ENCODE peak calls at places on chromosomes 2 and 18, in five cellular contexts. L is OCI-LY7, A is Panc1, G is thyroid gland, W is suprapubic skin. F is an unnamed sample.

GRCh38 chr2:89844221-89844943 is 1152.9 kb downstream of the RPIA start:
- DNase-seq in L (no peak), A (no peak), G (no peak), W (peak), F (no peak)

GRCh38 chr18:38940863-38941531 is 1375.4 kb upstream of the CELF4 start:
- DNase-seq in L (peak), A (peak), G (no peak), W (no peak), F (no peak)

GRCh38 chr2:144890828-144891227 is 370.9 kb upstream of the ZEB2 start:
- DNase-seq in L (peak), A (no peak), G (no peak), W (no peak), F (no peak)

GRCh38 chr2:73028841-73029240 is 42.7 kb downstream of the SFXN5 start:
- DNase-seq in L (no peak), A (no peak), G (no peak), W (no peak), F (no peak)

GRCh38 chr2:25851740-25852503 is 26.4 kb downstream of the ASXL2 start:
- DNase-seq in L (peak), A (peak), G (no peak), W (no peak), F (peak)

GRCh38 chr2:171688129-171688465 is 828 bp downstream of the DYNC1I2 start:
- DNase-seq in L (no peak), A (no peak), G (no peak), W (no peak), F (no peak)

GRCh38 chr18:36899289-36899688 is 70.4 kb downstream of the KIAA1328 start:
- DNase-seq in L (peak), A (no peak), G (no peak), W (no peak), F (peak)

GRCh38 chr2:48902521-48902920 is 147.0 kb upstream of the LHCGR start:
- DNase-seq in L (no peak), A (no peak), G (no peak), W (no peak), F (no peak)

GRCh38 chr18:7896164-7896563 is 329.0 kb downstream of the PTPRM start:
- DNase-seq in L (no peak), A (no peak), G (no peak), W (no peak), F (no peak)

GRCh38 chr2:189008555-189009312 is 34.6 kb downstream of the COL3A1 start:
- DNase-seq in L (no peak), A (no peak), G (no peak), W (no peak), F (no peak)

GRCh38 chr2:216031960-216032689 is 18.8 kb upstream of the MREG start:
- DNase-seq in L (no peak), A (no peak), G (no peak), W (no peak), F (no peak)

GRCh38 chr2:98148968-98149697 is 62.2 kb downstream of the VWA3B start:
- DNase-seq in L (peak), A (no peak), G (no peak), W (no peak), F (peak)

GRCh38 chr2:152298754-152299153 is 36.2 kb upstream of the FMNL2 start:
- DNase-seq in L (no peak), A (no peak), G (no peak), W (no peak), F (no peak)

GRCh38 chr18:22088976-22089375 is 80.4 kb upstream of the GATA6 start:
- DNase-seq in L (no peak), A (no peak), G (no peak), W (no peak), F (no peak)

GRCh38 chr2:57296795-57297517 is 749.6 kb upstream of the VRK2 start:
- DNase-seq in L (no peak), A (no peak), G (no peak), W (no peak), F (no peak)

GRCh38 chr2:147548453-147548852 is 296.4 kb upstream of the ACVR2A start:
- DNase-seq in L (no peak), A (no peak), G (no peak), W (no peak), F (no peak)

GRCh38 chr2:118667366-118667765 is 180.1 kb downstream of the EN1 start:
- DNase-seq in L (no peak), A (no peak), G (no peak), W (no peak), F (no peak)

GRCh38 chr18:60978338-60978737 is 354.9 kb upstream of the CDH20 start:
- DNase-seq in L (no peak), A (no peak), G (no peak), W (no peak), F (no peak)

GRCh38 chr2:66962625-66963207 is 434.4 kb upstream of the ETAA1 start:
- DNase-seq in L (no peak), A (no peak), G (no peak), W (no peak), F (no peak)

GRCh38 chr2:69762513-69763494 is 20.9 kb downstream of the ANXA4 start:
- DNase-seq in L (no peak), A (no peak), G (peak), W (no peak), F (no peak)

GRCh38 chr2:37985333-37985732 is 60.2 kb downstream of the RMDN2 start:
- DNase-seq in L (no peak), A (no peak), G (no peak), W (no peak), F (no peak)

GRCh38 chr18:56702946-56703345 is 51.8 kb downstream of the WDR7 start:
- DNase-seq in L (peak), A (peak), G (no peak), W (no peak), F (peak)

GRCh38 chr2:42048318-42049251 is 764 bp downstream of the PKDCC start:
- DNase-seq in L (no peak), A (no peak), G (peak), W (no peak), F (no peak)

GRCh38 chr2:217215877-217216276 is 356.0 kb upstream of the TNP1 start:
- DNase-seq in L (no peak), A (no peak), G (no peak), W (no peak), F (no peak)

GRCh38 chr2:96287273-96287856 is 18.0 kb downstream of the SNRNP200 start:
- DNase-seq in L (no peak), A (no peak), G (no peak), W (no peak), F (no peak)

GRCh38 chr2:144645055-144645778 is 125.3 kb upstream of the ZEB2 start:
- DNase-seq in L (no peak), A (no peak), G (no peak), W (no peak), F (no peak)

GRCh38 chr2:73374243-73374642 is 11.4 kb upstream of the ALMS1 start:
- DNase-seq in L (no peak), A (no peak), G (no peak), W (no peak), F (no peak)

GRCh38 chr18:2981212-2981728 is 31.7 kb downstream of the LPIN2 start:
- DNase-seq in L (peak), A (peak), G (no peak), W (no peak), F (no peak)

GRCh38 chr2:39593439-39594393 is 72.0 kb upstream of the TMEM178A start:
- DNase-seq in L (peak), A (peak), G (peak), W (no peak), F (no peak)

GRCh38 chr18:73684651-73685050 is 463.0 kb downstream of the FBXO15 start:
- DNase-seq in L (no peak), A (no peak), G (no peak), W (no peak), F (no peak)

GRCh38 chr2:223598994-223599645 is 3.0 kb downstream of the SCG2 start:
- DNase-seq in L (no peak), A (no peak), G (no peak), W (no peak), F (no peak)

GRCh38 chr2:19847486-19847885 is 54.3 kb downstream of the TTC32 start:
- DNase-seq in L (no peak), A (no peak), G (no peak), W (no peak), F (no peak)

GRCh38 chr2:166106431-166107015 is 21.3 kb downstream of the SCN1A start:
- DNase-seq in L (peak), A (no peak), G (no peak), W (no peak), F (no peak)

GRCh38 chr2:86186431-86186830 is 8.8 kb downstream of the IMMT start:
- DNase-seq in L (peak), A (no peak), G (no peak), W (no peak), F (no peak)
- H3K4me3 ChIP-seq in L (peak), A (no peak), G (no peak), W (no peak), F (no peak)

GRCh38 chr18:50192903-50193795 is 1.8 kb downstream of the MYO5B start:
- DNase-seq in L (no peak), A (no peak), G (peak), W (no peak), F (no peak)
- H3K4me3 ChIP-seq in L (no peak), A (no peak), G (no peak), W (peak), F (no peak)

GRCh38 chr18:62718268-62718800 is 3.0 kb downstream of the PHLPP1 start:
- DNase-seq in L (no peak), A (no peak), G (no peak), W (no peak), F (no peak)

GRCh38 chr18:62721837-62722795 is 6.8 kb downstream of the PHLPP1 start:
- DNase-seq in L (no peak), A (no peak), G (no peak), W (no peak), F (no peak)

GRCh38 chr18:62720766-62721613 is 5.6 kb downstream of the PHLPP1 start:
- DNase-seq in L (no peak), A (no peak), G (no peak), W (no peak), F (no peak)

GRCh38 chr18:62717850-62718229 is 2.5 kb downstream of the PHLPP1 start:
- DNase-seq in L (no peak), A (no peak), G (no peak), W (no peak), F (no peak)

GRCh38 chr18:62720048-62720447 is 4.7 kb downstream of the PHLPP1 start:
- DNase-seq in L (no peak), A (no peak), G (no peak), W (no peak), F (no peak)
- H3K4me3 ChIP-seq in L (peak), A (no peak), G (no peak), W (peak), F (no peak)

DNA sequence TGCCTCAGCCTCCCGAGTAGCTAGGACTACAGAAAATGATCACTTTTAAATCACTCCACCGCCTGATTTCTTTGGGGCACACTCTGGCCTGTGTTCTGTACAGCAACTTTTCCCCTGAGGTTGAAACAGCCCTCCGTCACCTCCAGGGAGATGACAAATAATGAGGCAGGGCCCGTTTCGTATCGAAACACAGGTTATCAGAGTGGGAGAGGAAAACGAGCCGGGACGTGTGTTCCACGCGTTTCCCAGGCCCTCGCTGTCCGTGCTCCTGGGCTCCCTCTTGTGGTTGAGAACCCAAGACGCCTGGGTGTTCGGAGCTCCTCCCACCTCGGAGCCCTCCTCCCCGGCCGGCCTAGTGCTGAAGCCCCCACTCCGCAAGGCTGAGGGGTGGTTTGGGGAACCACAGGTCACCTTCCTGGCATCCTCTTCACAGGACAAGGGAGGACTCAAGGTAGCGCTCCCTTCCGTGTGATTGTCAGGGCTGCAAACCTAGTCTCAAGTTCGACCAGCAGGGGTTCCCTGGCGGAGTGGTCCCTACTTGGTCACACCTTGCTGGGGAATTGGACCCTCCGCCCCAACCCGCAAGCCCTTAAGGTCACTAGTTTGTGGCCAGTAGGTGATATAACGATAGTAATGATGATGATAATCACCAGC is 12.8 kb downstream of the ATP6V1B1 start:
- DNase-seq in L (peak), A (peak), G (peak), W (no peak), F (peak)
- H3K4me3 ChIP-seq in L (peak), A (peak), G (no peak), W (peak), F (peak)

GRCh38 chr2:100235581-100235980 is 86.7 kb downstream of the LONRF2 start:
- DNase-seq in L (no peak), A (no peak), G (no peak), W (peak), F (no peak)
- H3K4me3 ChIP-seq in L (peak), A (no peak), G (no peak), W (no peak), F (peak)

DNA sequence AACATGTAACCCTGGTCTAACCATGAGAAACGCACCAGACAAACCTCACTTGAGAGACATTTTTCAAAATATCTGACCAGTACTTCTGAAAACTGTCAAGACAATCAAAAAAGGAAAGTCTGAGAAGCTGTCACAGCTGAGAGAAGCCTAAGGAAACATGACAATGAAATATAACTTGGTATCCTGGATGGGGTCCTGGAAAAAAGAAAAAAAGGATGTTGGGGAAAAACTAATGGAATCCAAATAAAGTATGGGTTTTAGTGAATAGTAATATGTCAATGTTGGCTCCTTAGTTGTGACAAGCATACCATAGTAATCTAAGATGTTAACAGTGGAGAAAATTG is 9.3 kb upstream of the TXNDC2 start:
- DNase-seq in L (no peak), A (no peak), G (no peak), W (no peak), F (no peak)
- H3K4me3 ChIP-seq in L (no peak), A (no peak), G (no peak), W (peak), F (no peak)